ENCODE peak calls at places on chromosomes 6 and 20, in seven cellular contexts. D is psoas muscle; G is CD4-positive, CD25-positive, alpha-beta regulatory T cell; V is heart right ventricle; Z is adipocyte; A is neural progenitor cell; O is right atrium auricular region. I is an unnamed sample. For H3K36me3, the result is how much of the 10 kb centered on the place peaks cover.

GRCh38 chr6:26067367-26067766 is 19.9 kb upstream of the HFE start:
- DNase-seq in D (no peak), G (no peak), Z (no peak), A (no peak), O (no peak), V (no peak), I (no peak)

GRCh38 chr6:169177516-169178196 is 76.0 kb downstream of the THBS2 start:
- DNase-seq in V (no peak), O (no peak), A (no peak), D (no peak), G (no peak), Z (peak), I (no peak)

GRCh38 chr6:52720301-52720700 is 43.0 kb downstream of the GSTA2 start:
- DNase-seq in V (no peak), O (no peak), G (no peak), D (no peak), Z (no peak), A (no peak), I (no peak)

GRCh38 chr6:24584390-24584735 is 61.6 kb downstream of the KIAA0319 start:
- DNase-seq in G (no peak), O (no peak), D (no peak), Z (no peak), A (no peak), V (no peak), I (no peak)

GRCh38 chr20:31485450-31486339 is 10.6 kb downstream of the REM1 start:
- DNase-seq in O (peak), V (peak), Z (peak), G (no peak), A (no peak), D (peak), I (no peak)

GRCh38 chr6:34027445-34027936 is 118.4 kb downstream of the GRM4 start:
- DNase-seq in O (no peak), G (peak), V (peak), Z (peak), A (peak), D (peak), I (peak)

GRCh38 chr6:95978230-95978629 is 37.5 kb upstream of the FUT9 start:
- DNase-seq in O (no peak), D (no peak), Z (no peak), A (no peak), G (no peak), V (no peak), I (no peak)

GRCh38 chr6:17600527-17601388 is 656 bp downstream of the FAM8A1 start:
- DNase-seq in O (no peak), Z (peak), G (peak), D (peak), V (peak), A (peak), I (peak)

GRCh38 chr6:54191460-54191859 is 80.2 kb downstream of the MLIP start:
- DNase-seq in A (no peak), Z (peak), O (no peak), G (no peak), V (no peak), D (no peak), I (no peak)

GRCh38 chr20:61372151-61373054 is 120.3 kb downstream of the CDH4 start:
- DNase-seq in O (no peak), A (no peak), V (no peak), Z (no peak), D (no peak), G (no peak), I (no peak)

GRCh38 chr6:40330301-40330721 is 256.9 kb downstream of the LRFN2 start:
- DNase-seq in D (no peak), V (no peak), Z (no peak), A (no peak), G (no peak), O (no peak), I (no peak)

GRCh38 chr6:112600168-112600567 is 253.0 kb downstream of the RFPL4B start:
- DNase-seq in A (no peak), D (no peak), V (no peak), O (no peak), G (no peak), Z (no peak), I (no peak)

GRCh38 chr20:1375515-1375914 is 17.3 kb downstream of the FKBP1A start:
- DNase-seq in A (no peak), Z (peak), V (no peak), G (no peak), D (no peak), O (no peak), I (no peak)

GRCh38 chr6:109093732-109094131 is 914 bp downstream of the SESN1 start:
- DNase-seq in G (no peak), V (no peak), Z (peak), D (no peak), A (peak), O (no peak), I (no peak)

GRCh38 chr20:31516651-31517050 is 2.4 kb downstream of the HM13 start:
- DNase-seq in D (no peak), G (no peak), Z (no peak), A (no peak), O (no peak), V (no peak), I (no peak)

GRCh38 chr20:38337561-38338140 is 8.6 kb upstream of the LBP start:
- DNase-seq in O (no peak), V (peak), Z (no peak), G (no peak), A (peak), D (no peak), I (no peak)

GRCh38 chr6:144181639-144182038 is 31.3 kb downstream of the STX11 start:
- DNase-seq in O (no peak), A (no peak), V (no peak), Z (peak), D (no peak), G (no peak), I (no peak)

GRCh38 chr6:53975966-53976610 is 135.2 kb upstream of the MLIP start:
- DNase-seq in Z (no peak), O (no peak), D (no peak), V (no peak), G (no peak), A (no peak), I (no peak)

GRCh38 chr20:23449400-23449799 is 3.3 kb downstream of the CST11 start:
- DNase-seq in A (no peak), Z (no peak), V (no peak), O (no peak), D (no peak), G (no peak), I (no peak)

GRCh38 chr6:109174911-109175310 is 79.6 kb downstream of the CEP57L1 start:
- DNase-seq in D (no peak), V (no peak), Z (peak), A (no peak), G (no peak), O (no peak), I (peak)

GRCh38 chr6:4973972-4974885 is 29.6 kb downstream of the RPP40 start:
- DNase-seq in A (peak), V (no peak), O (peak), D (peak), G (no peak), Z (peak), I (no peak)

GRCh38 chr6:101302593-101302992 is 90.9 kb upstream of the GRIK2 start:
- DNase-seq in A (no peak), V (no peak), D (no peak), Z (no peak), G (no peak), O (no peak), I (no peak)

GRCh38 chr6:129717287-129717686 is 7.3 kb upstream of the ARHGAP18 start:
- DNase-seq in O (no peak), V (no peak), G (no peak), D (no peak), A (no peak), Z (peak), I (peak)

GRCh38 chr6:85637579-85637978 is 5.1 kb downstream of the SYNCRIP start:
- DNase-seq in G (no peak), O (no peak), A (no peak), V (no peak), D (no peak), Z (no peak), I (no peak)

GRCh38 chr6:44730771-44731391 is 343.4 kb downstream of the CDC5L start:
- DNase-seq in O (no peak), G (no peak), V (no peak), A (no peak), D (no peak), Z (peak), I (peak)

GRCh38 chr20:38997622-38998021 is 35.5 kb downstream of the DHX35 start:
- DNase-seq in G (no peak), A (no peak), D (no peak), O (no peak), Z (no peak), V (no peak), I (no peak)

GRCh38 chr20:58461899-58462298 is 53.3 kb downstream of the APCDD1L start:
- DNase-seq in A (no peak), Z (no peak), D (no peak), V (no peak), G (no peak), O (no peak), I (peak)

GRCh38 chr20:45406260-45407066 is 1.6 kb upstream of the DBNDD2 start:
- DNase-seq in O (peak), Z (peak), V (peak), A (peak), D (peak), G (peak), I (no peak)

GRCh38 chr6:24330137-24330732 is 27.6 kb downstream of the DCDC2 start:
- DNase-seq in Z (no peak), A (no peak), O (no peak), D (no peak), G (no peak), V (no peak), I (no peak)

GRCh38 chr20:13800728-13801134 is 15.9 kb downstream of the NDUFAF5 start:
- DNase-seq in G (no peak), V (peak), Z (peak), A (no peak), D (peak), O (peak), I (no peak)

GRCh38 chr6:89140347-89141159 is 5.3 kb upstream of the PM20D2 start:
- DNase-seq in G (no peak), Z (peak), V (no peak), A (no peak), O (no peak), D (no peak), I (no peak)

GRCh38 chr6:32867022-32867477 is 13.1 kb downstream of the PSMB9 start:
- DNase-seq in O (no peak), V (no peak), D (no peak), Z (no peak), A (no peak), G (no peak), I (no peak)

GRCh38 chr6:41199427-41200246 is 1.3 kb downstream of the TREML2 start:
- DNase-seq in O (no peak), D (no peak), V (no peak), Z (no peak), G (no peak), A (no peak), I (no peak)

GRCh38 chr20:5212897-5213296 is 86.1 kb downstream of the CDS2 start:
- DNase-seq in A (no peak), V (no peak), O (no peak), Z (no peak), D (no peak), G (no peak), I (no peak)

GRCh38 chr6:43584892-43585570 is 9.0 kb downstream of the POLH start:
- DNase-seq in Z (no peak), O (no peak), A (no peak), D (no peak), G (no peak), V (no peak), I (no peak)

GRCh38 chr6:151265282-151265681 is 25.5 kb downstream of the AKAP12 start:
- DNase-seq in Z (no peak), D (no peak), A (no peak), G (no peak), V (no peak), O (no peak), I (no peak)

GRCh38 chr6:14546036-14546435 is 428.5 kb downstream of the CD83 start:
- DNase-seq in V (no peak), D (no peak), O (no peak), Z (no peak), A (no peak), G (no peak), I (no peak)

GRCh38 chr6:124026645-124027044 is 223.0 kb downstream of the NKAIN2 start:
- DNase-seq in O (no peak), D (no peak), V (no peak), Z (no peak), G (no peak), A (no peak), I (no peak)

GRCh38 chr6:161748535-161749386 is 474.9 kb upstream of the AGPAT4 start:
- DNase-seq in O (no peak), Z (peak), V (peak), D (no peak), A (peak), G (no peak), I (no peak)

GRCh38 chr20:49290608-49291191 is 12.8 kb upstream of the ZNFX1 start:
- DNase-seq in V (no peak), Z (no peak), O (no peak), D (no peak), A (no peak), G (no peak), I (no peak)

GRCh38 chr20:41426361-41426900 is 59.8 kb upstream of the EMILIN3 start:
- DNase-seq in A (no peak), O (no peak), G (no peak), D (no peak), V (no peak), Z (no peak), I (no peak)
- H3K36me3 ChIP-seq in A (under half), O (under half), G (half or more), D (half or more), V (under half), Z (half or more), I (half or more)

GRCh38 chr6:50843842-50844241 is 25.2 kb downstream of the TFAP2B start:
- DNase-seq in Z (no peak), G (no peak), D (no peak), V (no peak), O (no peak), A (peak), I (no peak)

GRCh38 chr6:50840814-50841192 is 22.1 kb downstream of the TFAP2B start:
- DNase-seq in A (peak), V (no peak), G (no peak), O (no peak), Z (no peak), D (no peak), I (no peak)

GRCh38 chr6:50840112-50840813 is 21.6 kb downstream of the TFAP2B start:
- DNase-seq in Z (no peak), A (no peak), V (no peak), G (no peak), O (no peak), D (no peak), I (no peak)

GRCh38 chr6:50842446-50842845 is 23.8 kb downstream of the TFAP2B start:
- DNase-seq in Z (no peak), V (no peak), O (no peak), G (no peak), A (no peak), D (no peak), I (no peak)

GRCh38 chr6:50842861-50843384 is 24.3 kb downstream of the TFAP2B start:
- DNase-seq in A (peak), G (no peak), V (no peak), Z (no peak), O (no peak), D (no peak), I (no peak)
- H3K36me3 ChIP-seq in A (under half), G (under half), V (under half), Z (under half), O (under half), D (under half), I (under half)

GRCh38 chr6:36855750-36856149 is 16.5 kb upstream of the CPNE5 start:
- DNase-seq in G (no peak), A (no peak), V (no peak), Z (no peak), O (no peak), D (no peak), I (no peak)
- H3K36me3 ChIP-seq in G (under half), A (under half), V (under half), Z (under half), O (under half), D (under half), I (half or more)

GRCh38 chr20:34100578-34100977 is 11.5 kb downstream of the EIF2S2 start:
- DNase-seq in A (no peak), O (no peak), G (no peak), V (no peak), Z (no peak), D (no peak), I (no peak)
- H3K36me3 ChIP-seq in A (under half), O (half or more), G (half or more), V (half or more), Z (half or more), D (half or more), I (half or more)

GRCh38 chr20:50891138-50891537 is 40.1 kb downstream of the ADNP start:
- DNase-seq in D (no peak), V (no peak), G (no peak), O (no peak), Z (no peak), A (no peak), I (no peak)

GRCh38 chr20:50883856-50884255 is 47.4 kb downstream of the ADNP start:
- DNase-seq in V (no peak), G (no peak), D (no peak), A (no peak), Z (no peak), O (no peak), I (no peak)

GRCh38 chr20:50885781-50886180 is 45.5 kb downstream of the ADNP start:
- DNase-seq in G (no peak), V (no peak), Z (no peak), D (no peak), A (no peak), O (no peak), I (no peak)

GRCh38 chr20:50885068-50885467 is 46.2 kb downstream of the ADNP start:
- DNase-seq in Z (no peak), D (no peak), G (no peak), V (no peak), O (no peak), A (no peak), I (no peak)

DNA sequence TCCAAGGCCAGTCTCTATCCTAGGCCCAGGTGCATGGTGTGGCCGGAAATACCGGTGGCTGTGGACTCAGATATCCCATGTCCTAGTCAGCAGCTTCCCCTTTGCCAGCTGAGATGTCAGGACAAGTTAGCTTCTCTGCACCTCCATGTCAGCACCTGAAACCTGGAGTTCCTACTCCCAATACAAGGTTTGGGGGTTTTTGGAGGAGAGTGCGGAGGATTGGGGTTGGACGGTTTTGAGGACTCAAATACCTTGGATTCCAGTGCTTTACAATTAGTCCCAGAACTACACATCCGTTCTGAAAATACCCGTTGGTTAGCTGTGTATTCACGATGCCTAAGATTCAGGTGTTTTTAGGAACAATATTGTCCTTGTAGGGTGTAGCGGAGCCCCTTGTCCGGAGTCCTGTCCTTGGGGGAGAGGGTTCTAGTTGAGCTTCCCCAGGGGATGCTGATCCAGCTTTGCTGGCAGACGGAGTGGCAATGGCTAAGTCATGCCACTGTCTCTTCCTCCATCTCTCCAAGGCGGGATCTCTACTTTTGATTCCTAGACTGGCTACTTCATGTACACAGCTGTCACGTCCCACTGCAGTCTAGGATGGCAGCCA is 45.0 kb downstream of the ADNP start:
- DNase-seq in A (no peak), O (no peak), G (no peak), V (no peak), D (no peak), Z (no peak), I (no peak)
- H3K36me3 ChIP-seq in A (under half), O (under half), G (under half), V (under half), D (under half), Z (under half), I (under half)

GRCh38 chr20:64011366-64011779 is 24.6 kb upstream of the C20orf204 start:
- DNase-seq in G (no peak), D (no peak), O (no peak), Z (no peak), V (no peak), A (no peak), I (no peak)
- H3K36me3 ChIP-seq in G (half or more), D (half or more), O (half or more), Z (half or more), V (under half), A (under half), I (half or more)